ENCODE peak calls at places on chromosomes 11 and 22, in six cellular contexts. S, O, E, Z, X and R are unnamed samples.

GRCh38 chr11:24592342-24592741 is 95.5 kb downstream of the LUZP2 start:
- DNase-seq in E (no peak), Z (no peak), X (no peak), O (no peak), S (no peak), R (no peak)

GRCh38 chr11:6263664-6264063 is 4.0 kb downstream of the CCKBR start:
- DNase-seq in S (no peak), X (no peak), E (no peak), Z (no peak), O (no peak), R (no peak)

GRCh38 chr11:60130496-60130895 is 42.0 kb downstream of the MS4A2 start:
- DNase-seq in O (peak; percentile 87), E (peak; percentile 63), Z (peak; percentile 65), X (no peak), S (no peak), R (no peak)

GRCh38 chr11:1202154-1202775 is 20.6 kb upstream of the MUC5B start:
- DNase-seq in S (peak; percentile 16), Z (no peak), E (peak; percentile 42), O (peak; percentile 62), X (peak; percentile 72), R (peak; percentile 60)

GRCh38 chr11:94023856-94024255 is 2.7 kb downstream of the HEPHL1 start:
- DNase-seq in Z (no peak), E (no peak), X (no peak), S (no peak), O (no peak), R (no peak)

GRCh38 chr11:95076416-95076815 is 9.7 kb downstream of the SRSF8 start:
- DNase-seq in X (no peak), O (peak; percentile 36), S (no peak), Z (peak; percentile 64), E (no peak), R (no peak)

GRCh38 chr11:42422094-42422493 is 889.7 kb upstream of the API5 start:
- DNase-seq in O (no peak), Z (no peak), X (no peak), S (no peak), E (no peak), R (no peak)

GRCh38 chr11:4459470-4459869 is 10.4 kb downstream of the OR52K2 start:
- DNase-seq in S (peak; percentile 38), E (no peak), Z (peak; percentile 42), O (peak; percentile 87), X (no peak), R (no peak)

GRCh38 chr11:1238767-1239595 is 16.1 kb downstream of the MUC5B start:
- DNase-seq in X (no peak), S (no peak), Z (peak; percentile 51), O (no peak), E (no peak), R (no peak)

GRCh38 chr22:49349181-49349835 is 478.4 kb downstream of the BRD1 start:
- DNase-seq in S (no peak), O (no peak), X (no peak), E (no peak), Z (no peak), R (no peak)

GRCh38 chr22:39504071-39504470 is 2.0 kb downstream of the MIEF1 start:
- DNase-seq in O (no peak), S (no peak), X (no peak), E (no peak), Z (no peak), R (no peak)
- H3K4me3 ChIP-seq in O (peak overlapping the region; percentile 4), S (no peak overlapping the region), X (no peak overlapping the region), E (no peak overlapping the region), Z (no peak overlapping the region), R (no peak overlapping the region)

GRCh38 chr22:37818397-37819099 is 4.6 kb upstream of the GALR3 start:
- DNase-seq in O (no peak), Z (peak; percentile 74), E (peak; percentile 64), S (peak; percentile 75), X (peak; percentile 94), R (no peak)
- TF ChIP-seq CTCF in O (no peak), Z (peak; percentile 37), E (peak; percentile 47), S (peak; percentile 38), X (no peak), R (no peak)

DNA sequence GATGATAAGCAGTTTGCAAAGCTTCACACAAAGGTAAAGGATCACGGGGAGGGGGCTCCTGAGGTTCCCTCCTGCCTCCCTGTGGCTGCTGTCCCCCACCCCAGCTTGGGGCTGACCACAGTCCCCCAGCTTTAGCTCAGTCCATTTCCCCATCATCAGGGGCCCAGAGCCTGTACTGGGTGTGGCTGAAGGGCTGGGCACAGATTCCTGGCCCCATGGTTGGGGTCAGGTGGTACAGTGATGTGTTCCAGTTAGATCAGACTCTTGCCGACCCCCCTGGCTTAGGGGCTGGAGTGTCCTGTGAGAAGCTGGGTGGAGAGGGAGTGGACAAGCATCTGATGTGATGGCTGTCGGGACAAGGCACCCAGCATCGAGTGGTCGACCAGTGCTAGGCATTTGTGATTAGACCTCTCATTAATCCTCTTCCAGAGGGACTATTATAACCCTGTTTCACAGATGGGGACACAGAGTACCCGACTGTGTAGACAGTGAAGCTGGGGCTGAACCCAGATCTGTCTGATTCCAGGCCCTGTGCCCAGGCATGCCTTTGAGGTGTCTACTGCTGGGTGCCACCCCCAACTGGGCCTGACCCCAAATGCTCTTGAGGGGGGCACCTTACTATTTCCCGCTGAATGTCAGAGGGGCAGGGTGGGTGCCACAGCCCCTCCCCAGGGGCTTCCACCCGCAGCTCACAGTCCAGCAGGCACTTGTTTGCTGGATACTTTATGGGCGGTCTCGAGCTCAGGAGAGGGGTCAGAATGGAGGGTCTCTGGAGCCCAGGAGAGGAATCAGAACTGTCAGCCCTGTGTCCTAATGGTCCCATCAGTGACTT is 4.3 kb downstream of the SHANK3 start:
- DNase-seq in S (no peak), E (no peak), O (no peak), X (peak; percentile 74), Z (no peak), R (peak; percentile 53)
- H3K4me3 ChIP-seq in S (peak overlapping the region; percentile 55), E (no peak overlapping the region), O (no peak overlapping the region), X (no peak overlapping the region), Z (no peak overlapping the region), R (peak overlapping the region; percentile 60)

DNA sequence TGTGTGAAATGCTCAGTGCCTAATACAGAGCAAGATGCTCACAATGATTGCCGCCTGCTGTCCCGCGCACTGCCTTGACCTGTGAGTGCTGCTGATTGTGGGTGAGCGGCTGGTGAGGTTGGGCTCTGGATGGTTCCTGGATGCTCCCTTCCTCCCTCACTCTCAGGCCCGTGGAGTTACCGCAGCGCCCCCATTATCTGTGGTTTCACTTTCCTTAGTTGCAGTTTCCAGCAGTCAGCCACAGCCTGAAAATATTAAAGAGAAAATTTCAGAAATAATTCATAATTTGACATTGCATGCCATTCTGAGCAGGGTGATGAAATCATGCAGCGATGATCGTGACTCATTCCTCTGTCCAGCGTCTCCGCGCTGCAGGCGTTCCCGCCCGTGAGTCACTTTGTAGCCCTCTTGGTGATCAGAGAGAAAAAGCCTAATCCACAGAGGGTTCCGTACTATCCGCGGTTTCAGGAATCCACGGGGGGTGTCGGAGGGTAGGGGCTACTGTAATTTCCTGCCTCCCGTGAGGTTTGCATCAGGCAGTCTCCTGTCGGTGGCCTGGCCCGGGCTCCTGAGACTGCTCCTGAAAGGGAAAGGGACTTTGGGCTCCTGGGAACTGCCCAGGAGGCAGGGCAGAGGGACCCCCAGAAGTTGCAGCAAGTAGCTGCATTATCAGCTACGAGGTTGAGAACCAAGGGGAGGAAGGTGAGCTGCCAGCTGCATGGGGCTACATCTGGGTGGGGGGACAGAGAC is 10.6 kb downstream of the RPL3 start:
- DNase-seq in X (peak; percentile 96), Z (peak; percentile 68), O (peak; percentile 77), S (peak; percentile 70), E (peak; percentile 91), R (peak; percentile 89)
- TF ChIP-seq CTCF in X (no peak), Z (no peak), O (no peak), S (no peak), E (peak; percentile 20), R (no peak)

DNA sequence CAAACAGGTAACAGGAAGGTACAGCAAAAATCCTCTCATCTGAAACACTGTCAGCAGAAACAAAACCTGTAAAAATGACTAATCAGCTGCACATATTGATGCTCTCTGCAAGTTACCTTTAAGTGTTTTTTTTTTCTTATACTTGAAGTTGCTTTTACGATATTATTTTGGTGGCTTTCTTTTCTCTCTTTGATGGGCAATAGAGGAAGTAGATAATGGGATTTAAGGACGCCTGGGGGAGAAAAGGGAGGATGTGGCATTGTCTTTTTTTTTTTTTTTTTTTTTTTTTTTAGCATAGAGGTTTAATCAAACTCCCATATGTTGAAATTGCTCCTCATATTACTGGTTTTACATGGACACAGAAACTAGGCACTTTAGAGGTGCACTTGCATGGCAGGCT is 11.4 kb upstream of the ADSL start:
- DNase-seq in X (no peak), Z (no peak), E (peak; percentile 75), S (no peak), O (peak; percentile 46), R (no peak)
- H3K4me3 ChIP-seq in X (no peak overlapping the region), Z (no peak overlapping the region), E (no peak overlapping the region), S (no peak overlapping the region), O (no peak overlapping the region), R (no peak overlapping the region)

GRCh38 chr11:64803846-64804345 is 882 bp upstream of the MAP4K2 start:
- DNase-seq in Z (no peak), S (no peak), E (no peak), X (no peak), O (no peak), R (no peak)

GRCh38 chr11:64801591-64802369 is 1.2 kb downstream of the MAP4K2 start:
- DNase-seq in X (no peak), S (no peak), Z (no peak), E (peak; percentile 44), O (peak; percentile 54), R (no peak)

GRCh38 chr11:64804346-64805210 is 1.6 kb upstream of the MAP4K2 start:
- DNase-seq in S (no peak), X (no peak), O (peak; percentile 36), E (no peak), Z (no peak), R (no peak)

GRCh38 chr11:64802370-64803162 is 448 bp downstream of the MAP4K2 start:
- DNase-seq in Z (no peak), E (no peak), X (no peak), S (no peak), O (no peak), R (no peak)

DNA sequence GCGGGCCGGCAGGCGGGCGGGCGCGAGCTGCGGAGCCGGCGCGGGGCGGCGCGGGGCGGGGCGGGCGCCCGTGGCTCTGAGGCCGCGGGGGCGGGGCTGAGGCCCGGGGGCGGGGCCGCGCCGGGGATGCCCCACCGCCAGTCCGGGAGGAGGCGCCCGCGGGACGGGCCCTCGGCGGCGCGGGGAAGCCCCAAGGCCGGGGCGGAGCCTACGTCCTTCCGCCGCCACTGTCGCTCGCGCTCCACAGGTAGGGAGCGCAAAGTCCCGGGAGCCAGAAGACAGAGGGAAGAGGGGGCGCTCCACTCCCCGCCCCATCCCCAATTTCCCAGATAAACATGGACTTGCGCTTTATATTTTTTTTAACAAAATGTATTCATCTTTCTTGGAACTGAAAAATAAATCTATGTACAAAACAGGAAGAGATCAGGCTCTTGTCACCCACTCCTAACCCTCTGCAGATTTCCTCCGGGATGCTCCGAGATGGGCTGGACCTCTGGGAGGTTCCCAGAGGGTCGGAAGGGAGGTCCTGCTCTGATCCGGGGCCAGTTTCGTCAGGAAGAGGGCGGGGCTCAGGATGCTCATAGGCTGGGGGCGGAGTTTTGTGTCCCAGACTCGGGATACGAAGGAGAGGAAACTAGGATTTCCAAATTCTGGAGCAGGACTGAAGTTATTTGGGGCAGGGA is at the start of gene MAP4K2:
- DNase-seq in X (peak; percentile 98), O (peak; percentile 86), Z (peak; percentile 88), S (peak; percentile 94), E (peak; percentile 94), R (peak; percentile 93)
- TF ChIP-seq CTCF in X (no peak), O (peak; percentile 23), Z (peak; percentile 39), S (peak; percentile 33), E (peak; percentile 45), R (no peak)

GRCh38 chr11:117045196-117045595 is 53.0 kb downstream of the SIK3 start:
- DNase-seq in Z (peak; percentile 24), E (peak; percentile 58), X (no peak), O (no peak), S (no peak), R (no peak)
- H3K4me3 ChIP-seq in Z (no peak overlapping the region), E (no peak overlapping the region), X (no peak overlapping the region), O (no peak overlapping the region), S (no peak overlapping the region), R (no peak overlapping the region)